ENCODE peak calls at places on chromosomes 16 and 17, in four cellular contexts. C, W, X and J are unnamed samples.

GRCh38 chr17:68399638-68400403 is 57.5 kb downstream of the WIPI1 start:
- DNase-seq in C (no peak), W (peak; percentile 66), X (peak; percentile 14), J (peak; percentile 52)

GRCh38 chr16:11470676-11471415 is 115.9 kb downstream of the LITAF start:
- DNase-seq in C (no peak), W (peak; percentile 3), X (no peak), J (no peak)

GRCh38 chr16:65817066-65817465 is 549.4 kb upstream of the CDH5 start:
- DNase-seq in C (no peak), W (no peak), X (no peak), J (no peak)

GRCh38 chr17:47713980-47714689 is 18.9 kb upstream of the TBX21 start:
- DNase-seq in C (no peak), W (no peak), X (no peak), J (peak; percentile 83)

GRCh38 chr16:82037251-82037650 is 2.2 kb downstream of the HSD17B2 start:
- DNase-seq in C (no peak), W (no peak), X (no peak), J (no peak)

GRCh38 chr16:61182416-61182815 is 853.8 kb downstream of the CDH8 start:
- DNase-seq in C (no peak), W (no peak), X (no peak), J (no peak)

GRCh38 chr17:51056813-51057510 is 63.7 kb downstream of the SPAG9 start:
- DNase-seq in C (no peak), W (peak; percentile 99), X (peak; percentile 84), J (peak; percentile 89)

GRCh38 chr17:44383861-44384260 is 5.6 kb downstream of the ITGA2B start:
- DNase-seq in C (peak; percentile 51), W (no peak), X (no peak), J (no peak)

GRCh38 chr17:59346341-59346740 is 14.9 kb downstream of the YPEL2 start:
- DNase-seq in C (no peak), W (no peak), X (no peak), J (peak; percentile 48)

GRCh38 chr16:67393111-67393789 is at the start of gene TPPP3:
- DNase-seq in C (peak; percentile 97), W (peak; percentile 71), X (no peak), J (peak; percentile 92)

GRCh38 chr17:17781591-17782424 is 55.0 kb downstream of the SREBF1 start:
- DNase-seq in C (peak; percentile 92), W (peak; percentile 64), X (peak; percentile 45), J (peak; percentile 91)

GRCh38 chr17:9169116-9169515 is 147.8 kb downstream of the NTN1 start:
- DNase-seq in C (no peak), W (peak; percentile 55), X (peak; percentile 15), J (no peak)

GRCh38 chr16:73131153-73131862 is 83.4 kb upstream of the ZFHX3 start:
- DNase-seq in C (no peak), W (no peak), X (no peak), J (no peak)

GRCh38 chr17:77349976-77350830 is 209.4 kb downstream of the SEC14L1 start:
- DNase-seq in C (no peak), W (peak; percentile 80), X (no peak), J (no peak)

GRCh38 chr16:12145918-12146317 is 169.4 kb downstream of the SNX29 start:
- DNase-seq in C (no peak), W (peak; percentile 61), X (no peak), J (no peak)

GRCh38 chr17:82794781-82795505 is 43.1 kb downstream of the TBCD start:
- DNase-seq in C (no peak), W (peak; percentile 22), X (no peak), J (no peak)

GRCh38 chr17:78269893-78270490 is 38.6 kb downstream of the TMEM235 start:
- DNase-seq in C (no peak), W (no peak), X (no peak), J (peak; percentile 74)

GRCh38 chr16:68265078-68265925 is 976 bp downstream of the SLC7A6 start:
- DNase-seq in C (peak; percentile 81), W (peak; percentile 79), X (peak; percentile 80), J (peak; percentile 77)

GRCh38 chr17:78324391-78325075 is 35.3 kb downstream of the SOCS3 start:
- DNase-seq in C (peak; percentile 95), W (peak; percentile 78), X (no peak), J (peak; percentile 80)

GRCh38 chr17:73506470-73507435 is 137.5 kb downstream of the SDK2 start:
- DNase-seq in C (no peak), W (no peak), X (peak; percentile 64), J (no peak)

GRCh38 chr17:55895112-55895759 is 144.4 kb downstream of the PCTP start:
- DNase-seq in C (no peak), W (no peak), X (no peak), J (no peak)

GRCh38 chr17:41813039-41813680 is 356 bp downstream of the FKBP10 start:
- DNase-seq in C (no peak), W (no peak), X (no peak), J (no peak)

GRCh38 chr17:68424861-68425260 is 32.4 kb downstream of the WIPI1 start:
- DNase-seq in C (no peak), W (no peak), X (peak; percentile 67), J (peak; percentile 59)

GRCh38 chr17:2087597-2088211 is 32.8 kb downstream of the HIC1 start:
- DNase-seq in C (peak; percentile 77), W (peak; percentile 63), X (no peak), J (no peak)

GRCh38 chr16:66948034-66948821 is 12.8 kb upstream of the CES3 start:
- DNase-seq in C (no peak), W (no peak), X (no peak), J (peak; percentile 63)

GRCh38 chr17:13415877-13416416 is 185.8 kb downstream of the HS3ST3A1 start:
- DNase-seq in C (no peak), W (peak; percentile 90), X (peak; percentile 67), J (no peak)

GRCh38 chr16:23679274-23679985 is 741 bp downstream of the PLK1 start:
- DNase-seq in C (no peak), W (peak; percentile 67), X (peak; percentile 37), J (peak; percentile 80)

GRCh38 chr17:8649157-8650118 is 18.9 kb upstream of the MYH10 start:
- DNase-seq in C (no peak), W (peak; percentile 99), X (no peak), J (no peak)

GRCh38 chr17:73759324-73760185 is 115.3 kb upstream of the SDK2 start:
- DNase-seq in C (peak; percentile 44), W (no peak), X (no peak), J (peak; percentile 64)

GRCh38 chr16:30764086-30764485 is 2.0 kb downstream of the RNF40 start:
- DNase-seq in C (peak; percentile 54), W (no peak), X (no peak), J (no peak)

GRCh38 chr17:58960068-58960467 is 146.6 kb downstream of the TRIM37 start:
- DNase-seq in C (no peak), W (peak; percentile 82), X (peak; percentile 87), J (no peak)

DNA sequence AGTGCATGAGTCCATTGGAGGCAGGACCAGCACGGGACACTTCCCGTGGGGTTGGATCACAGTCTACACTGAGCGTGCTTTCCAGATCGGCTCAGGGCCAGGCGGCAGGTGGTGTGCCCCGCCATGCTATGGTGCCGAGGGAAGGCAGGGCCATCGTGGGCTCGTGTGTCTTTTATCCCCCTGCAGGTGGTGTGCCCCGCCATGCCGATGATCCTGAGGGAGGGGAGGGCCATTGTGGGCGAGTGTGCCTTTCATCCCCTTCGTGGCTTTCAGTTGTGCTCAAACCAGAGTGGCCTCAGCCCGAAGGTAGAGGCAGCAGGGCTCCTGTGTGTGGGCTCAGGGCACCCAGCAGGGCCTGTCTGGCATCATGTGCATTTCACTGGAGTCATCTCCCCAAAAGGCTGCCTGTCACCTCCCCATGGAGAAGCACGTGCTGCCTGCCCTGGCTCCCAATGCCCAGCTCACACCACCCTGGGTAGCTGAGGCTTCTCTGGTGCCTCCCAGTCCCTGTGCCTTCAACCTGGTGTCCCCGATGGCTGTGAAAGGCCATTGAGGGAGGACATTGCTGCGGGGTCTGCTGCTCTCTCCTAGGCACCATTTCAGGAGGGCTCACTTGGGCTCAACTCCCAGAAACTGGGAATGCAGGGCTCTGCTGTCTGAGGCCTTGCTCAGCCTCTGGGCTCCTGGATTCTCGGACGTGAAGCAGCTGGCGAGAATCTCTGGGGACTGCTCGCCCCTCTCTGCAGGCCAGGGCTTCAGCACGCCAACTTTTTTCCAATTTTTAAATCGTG is 207.6 kb downstream of the NPIPB11 start:
- DNase-seq in C (peak; percentile 71), W (no peak), X (no peak), J (peak; percentile 32)
- H3K9ac ChIP-seq in C (no peak overlapping the region), W (peak overlapping the region; percentile 50), X (no peak overlapping the region), J (no peak overlapping the region)

GRCh38 chr17:27460196-27460725 is 4.0 kb downstream of the KSR1 start:
- DNase-seq in C (no peak), W (no peak), X (no peak), J (peak; percentile 61)
- H3K27ac ChIP-seq in C (peak overlapping the region; percentile 62), W (no peak overlapping the region), X (no peak overlapping the region), J (no peak overlapping the region)

GRCh38 chr16:90019543-90020259 is 445 bp upstream of the DBNDD1 start:
- DNase-seq in C (no peak), W (peak; percentile 86), X (peak; percentile 44), J (peak; percentile 87)
- TF ChIP-seq CTCF in C (peak; percentile 33), W (peak; percentile 11), X (peak; percentile 33), J (peak; percentile 58)

GRCh38 chr16:1930338-1930720 is 12.1 kb upstream of the HS3ST6 start:
- DNase-seq in C (no peak), W (no peak), X (no peak), J (no peak)
- H3K9ac ChIP-seq in C (no peak overlapping the region), W (no peak overlapping the region), X (no peak overlapping the region), J (no peak overlapping the region)

GRCh38 chr17:57620576-57620975 is 124.5 kb downstream of the CCDC182 start:
- DNase-seq in C (no peak), W (no peak), X (no peak), J (no peak)

GRCh38 chr17:57617218-57617617 is 127.9 kb downstream of the CCDC182 start:
- DNase-seq in C (no peak), W (no peak), X (no peak), J (no peak)

GRCh38 chr17:57622327-57622885 is 122.7 kb downstream of the CCDC182 start:
- DNase-seq in C (no peak), W (no peak), X (no peak), J (no peak)

GRCh38 chr17:57615836-57616235 is 129.3 kb downstream of the CCDC182 start:
- DNase-seq in C (no peak), W (no peak), X (no peak), J (no peak)

DNA sequence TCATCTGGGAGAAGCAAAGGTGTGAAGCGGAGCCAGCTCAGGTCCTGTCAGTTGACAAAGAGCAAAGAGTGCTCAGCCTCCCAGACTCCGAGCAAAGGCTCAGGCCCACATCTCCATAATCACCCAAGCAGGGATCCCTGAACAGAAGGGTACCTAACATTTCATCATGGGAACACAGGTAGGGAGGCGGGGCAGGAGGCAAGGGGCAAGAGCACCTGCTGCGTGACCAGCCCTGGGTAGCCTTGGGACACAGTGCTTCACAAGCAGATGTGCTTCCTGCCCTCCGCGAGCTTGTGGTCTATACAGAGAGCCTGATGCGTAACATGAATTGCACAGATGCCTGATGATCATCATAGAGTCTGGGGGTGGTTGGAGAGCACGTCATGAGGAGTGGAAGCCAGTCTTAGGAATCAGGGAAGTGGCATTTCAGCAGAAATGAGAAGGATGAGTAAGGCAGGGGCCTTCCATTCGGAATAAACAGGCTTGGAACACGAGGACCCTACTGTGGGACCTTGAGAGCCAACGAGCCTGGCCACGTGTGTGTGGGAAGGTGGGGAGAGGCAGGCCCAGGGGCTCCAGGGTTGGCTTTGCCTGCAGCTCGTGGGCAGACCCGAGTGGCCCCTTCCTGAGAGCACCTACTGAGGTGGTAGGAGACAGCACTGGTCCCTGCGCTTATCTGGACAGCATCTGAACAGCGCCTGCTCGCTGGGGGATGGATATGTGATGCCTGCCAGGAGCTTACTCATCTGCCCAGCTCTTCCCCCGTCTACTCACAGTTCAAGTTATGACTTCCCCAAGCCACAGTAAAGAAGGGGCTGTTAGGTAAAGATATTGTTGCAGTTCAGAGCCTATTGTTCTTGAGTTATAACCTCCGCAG is 125.8 kb downstream of the CCDC182 start:
- DNase-seq in C (no peak), W (peak; percentile 93), X (peak; percentile 29), J (no peak)
- H3K27ac ChIP-seq in C (no peak overlapping the region), W (no peak overlapping the region), X (no peak overlapping the region), J (no peak overlapping the region)